ENCODE peak calls at places on chromosome 4, in four cellular contexts. J is CD4-positive, alpha-beta memory T cell; B is fibroblast of the aortic adventitia; Y is sigmoid colon. H is an unnamed sample.
A peak's percentile ranks its signal among the peaks of the same experiment; 100 is the strongest.

GRCh38 chr4:105710678-105711077 is 2.1 kb downstream of the GSTCD start:
- DNase-seq in J (no peak), B (peak; percentile 20), Y (no peak), H (no peak)

GRCh38 chr4:10180603-10180926 is 64.0 kb upstream of the WDR1 start:
- DNase-seq in J (no peak), B (no peak), Y (no peak), H (no peak)

GRCh38 chr4:181661090-181661489 is 582.1 kb upstream of the TENM3 start:
- DNase-seq in J (no peak), B (peak; percentile 85), Y (no peak), H (no peak)

GRCh38 chr4:2248821-2249261 is 6.9 kb upstream of the HAUS3 start:
- DNase-seq in J (no peak), B (no peak), Y (no peak), H (no peak)

GRCh38 chr4:71685975-71686374 is 97.9 kb downstream of the GC start:
- DNase-seq in J (no peak), B (no peak), Y (no peak), H (no peak)

GRCh38 chr4:119211856-119212250 is 660 bp upstream of the USP53 start:
- DNase-seq in J (no peak), B (no peak), Y (no peak), H (no peak)

GRCh38 chr4:19927381-19927780 is 324.3 kb upstream of the SLIT2 start:
- DNase-seq in J (no peak), B (no peak), Y (no peak), H (no peak)

GRCh38 chr4:23828779-23829178 is 61.1 kb downstream of the PPARGC1A start:
- DNase-seq in J (no peak), B (no peak), Y (no peak), H (no peak)

GRCh38 chr4:121950680-121951569 is 935 bp downstream of the TRPC3 start:
- DNase-seq in J (peak; percentile 36), B (no peak), Y (peak; percentile 67), H (peak; percentile 14)

GRCh38 chr4:37453361-37454262 is 209.1 kb downstream of the NWD2 start:
- DNase-seq in J (peak; percentile 29), B (peak; percentile 6), Y (peak; percentile 65), H (peak; percentile 24)

GRCh38 chr4:166594326-166594946 is 639.9 kb downstream of the SPOCK3 start:
- DNase-seq in J (no peak), B (peak; percentile 76), Y (no peak), H (no peak)

GRCh38 chr4:102404551-102404969 is 59.3 kb upstream of the SLC39A8 start:
- DNase-seq in J (no peak), B (peak; percentile 36), Y (no peak), H (no peak)

GRCh38 chr4:167838686-167839085 is 253.7 kb upstream of the ANXA10 start:
- DNase-seq in J (no peak), B (no peak), Y (no peak), H (no peak)

GRCh38 chr4:60962286-60962685 is 237.8 kb upstream of the ADGRL3 start:
- DNase-seq in J (no peak), B (no peak), Y (no peak), H (no peak)

GRCh38 chr4:130125468-130125867 is 1029.5 kb downstream of the C4orf33 start:
- DNase-seq in J (no peak), B (no peak), Y (no peak), H (no peak)

GRCh38 chr4:15531792-15532191 is 62.1 kb downstream of the CC2D2A start:
- DNase-seq in J (no peak), B (no peak), Y (no peak), H (no peak)

GRCh38 chr4:74451214-74451661 is 6.3 kb downstream of the AREG start:
- DNase-seq in J (no peak), B (peak; percentile 35), Y (no peak), H (no peak)

GRCh38 chr4:63296773-63297172 is 1112.5 kb downstream of the TECRL start:
- DNase-seq in J (no peak), B (no peak), Y (no peak), H (no peak)

GRCh38 chr4:89640620-89641366 is 196.2 kb downstream of the SNCA start:
- DNase-seq in J (no peak), B (peak; percentile 43), Y (no peak), H (no peak)

GRCh38 chr4:2649604-2650114 is 106.5 kb downstream of the TNIP2 start:
- DNase-seq in J (no peak), B (no peak), Y (peak; percentile 20), H (no peak)

GRCh38 chr4:3168029-3168428 is 80.9 kb upstream of the MSANTD1 start:
- DNase-seq in J (no peak), B (peak; percentile 59), Y (no peak), H (no peak)

GRCh38 chr4:40661803-40662202 is 32.1 kb upstream of the RBM47 start:
- DNase-seq in J (no peak), B (no peak), Y (no peak), H (no peak)

GRCh38 chr4:26522478-26522877 is 32.2 kb upstream of the CCKAR start:
- DNase-seq in J (no peak), B (peak; percentile 73), Y (no peak), H (no peak)

GRCh38 chr4:147828361-147828760 is 96.5 kb downstream of the ARHGAP10 start:
- DNase-seq in J (no peak), B (peak; percentile 56), Y (no peak), H (no peak)

GRCh38 chr4:169283114-169283509 is 12.4 kb upstream of the SH3RF1 start:
- DNase-seq in J (no peak), B (peak; percentile 96), Y (no peak), H (no peak)

GRCh38 chr4:6338951-6339817 is 69.5 kb downstream of the WFS1 start:
- DNase-seq in J (no peak), B (no peak), Y (no peak), H (no peak)

GRCh38 chr4:166091146-166091545 is 218.1 kb downstream of the TLL1 start:
- DNase-seq in J (no peak), B (no peak), Y (no peak), H (no peak)

GRCh38 chr4:128191115-128191897 is 96.3 kb downstream of the PGRMC2 start:
- DNase-seq in J (peak; percentile 54), B (peak; percentile 82), Y (peak; percentile 77), H (peak; percentile 62)

GRCh38 chr4:75545526-75545925 is 10.3 kb upstream of the ODAPH start:
- DNase-seq in J (no peak), B (no peak), Y (no peak), H (no peak)

GRCh38 chr4:176883681-176884418 is 91.1 kb upstream of the VEGFC start:
- DNase-seq in J (no peak), B (peak; percentile 69), Y (no peak), H (no peak)

GRCh38 chr4:105194328-105195231 is 47.9 kb downstream of the TET2 start:
- DNase-seq in J (no peak), B (peak; percentile 29), Y (no peak), H (no peak)

GRCh38 chr4:15729910-15730533 is 27.2 kb downstream of the BST1 start:
- DNase-seq in J (peak; percentile 60), B (peak; percentile 67), Y (no peak), H (peak; percentile 41)